ENCODE peak calls at places on chromosome 18, in ten cellular contexts. I is uterus; R is activated CD4-positive, alpha-beta T cell treated with anti-CD3 and anti-CD28 coated beads, Interleukin-2, amount 50 U/mL, for 4 hours; T is Right ventricle myocardium superior; F is glomerular endothelial cell; Q is gastrocnemius medialis; M is fibroblast of the conjunctiva; D is A172; N is GM20000; W is hepatocyte. S is an unnamed sample.

GRCh38 chr18:46324556-46324955 is 220.4 kb downstream of the HAUS1 start:
- DNase-seq in N (no peak), Q (no peak), W (peak), T (no peak), M (peak), F (no peak), I (no peak), D (peak), R (no peak), S (no peak)

GRCh38 chr18:37261988-37262387 is 303.6 kb downstream of the CELF4 start:
- DNase-seq in D (no peak), R (no peak), M (no peak), T (peak), Q (no peak), F (no peak), N (no peak), I (no peak), W (no peak), S (no peak)

GRCh38 chr18:24559474-24560018 is 99.1 kb downstream of the HRH4 start:
- DNase-seq in W (no peak), Q (no peak), R (no peak), I (no peak), M (no peak), N (no peak), D (no peak), F (no peak), T (no peak), S (no peak)

GRCh38 chr18:45284174-45284573 is 331.1 kb upstream of the SLC14A2 start:
- DNase-seq in I (no peak), R (no peak), Q (no peak), M (no peak), F (no peak), T (no peak), N (no peak), W (no peak), D (no peak), S (no peak)

GRCh38 chr18:65786400-65786948 is 35.7 kb downstream of the CDH7 start:
- DNase-seq in W (no peak), D (no peak), F (no peak), T (no peak), R (no peak), Q (no peak), N (no peak), I (no peak), M (no peak), S (no peak)

GRCh38 chr18:69935319-69936190 is 12.1 kb downstream of the CD226 start:
- DNase-seq in N (peak), R (peak), T (no peak), W (peak), F (no peak), D (no peak), M (no peak), I (no peak), Q (no peak), S (no peak)

GRCh38 chr18:49846263-49846662 is 32.9 kb upstream of the ACAA2 start:
- DNase-seq in Q (no peak), R (no peak), N (no peak), T (no peak), D (peak), M (peak), I (no peak), W (peak), F (no peak), S (peak)

GRCh38 chr18:24138884-24139616 is at the start of gene CABYR:
- DNase-seq in I (peak), N (peak), T (peak), W (peak), F (peak), Q (peak), R (peak), M (peak), D (peak), S (peak)

GRCh38 chr18:51425889-51426288 is 228.4 kb upstream of the MEX3C start:
- DNase-seq in Q (no peak), D (no peak), M (no peak), T (no peak), N (no peak), R (no peak), I (no peak), F (no peak), W (peak), S (no peak)

GRCh38 chr18:421236-422155 is 79.0 kb downstream of the COLEC12 start:
- DNase-seq in Q (no peak), W (no peak), F (no peak), I (no peak), M (no peak), N (no peak), D (peak), T (no peak), R (no peak), S (no peak)

GRCh38 chr18:74520096-74520833 is 14.0 kb upstream of the CNDP1 start:
- DNase-seq in W (no peak), F (no peak), N (no peak), D (no peak), Q (no peak), I (no peak), M (no peak), T (no peak), R (no peak), S (peak)

GRCh38 chr18:25467226-25468065 is 115.5 kb upstream of the ZNF521 start:
- DNase-seq in W (no peak), F (no peak), Q (peak), T (peak), N (no peak), M (no peak), R (no peak), I (no peak), D (no peak), S (no peak)

GRCh38 chr18:62632788-62633455 is 82.4 kb upstream of the PHLPP1 start:
- DNase-seq in F (no peak), T (no peak), I (no peak), M (no peak), D (no peak), W (peak), Q (no peak), N (no peak), R (no peak), S (no peak)

GRCh38 chr18:80159713-80160636 is 50.9 kb downstream of the ADNP2 start:
- DNase-seq in W (no peak), F (no peak), R (peak), I (no peak), T (peak), M (no peak), Q (no peak), N (peak), D (no peak), S (peak)

GRCh38 chr18:33505297-33505696 is 64.8 kb upstream of the CCDC178 start:
- DNase-seq in I (no peak), Q (no peak), W (no peak), M (no peak), N (no peak), R (no peak), D (no peak), T (no peak), F (no peak), S (no peak)

S was measured in lower leg skin.